ENCODE peak calls at places on chromosomes 2 and 18, in seven cellular contexts. J is AG09319, D is lung microvascular endothelial cell, C is RWPE1, O is right atrium auricular region, W is AG20443, N is psoas muscle. M is an unnamed sample.

GRCh38 chr18:80108122-80108536 is 933 bp upstream of the ADNP2 start:
- DNase-seq in D (no peak), C (no peak), O (no peak), N (peak), J (no peak), W (no peak), M (no peak)

GRCh38 chr2:7844414-7844961 is 837.4 kb upstream of the ID2 start:
- DNase-seq in W (peak), O (no peak), D (no peak), J (no peak), N (no peak), C (no peak), M (no peak)

GRCh38 chr2:27407798-27408491 is 1.4 kb downstream of the PPM1G start:
- DNase-seq in D (peak), O (no peak), C (peak), W (peak), N (no peak), J (no peak), M (no peak)

GRCh38 chr2:142914507-142915313 is 37.2 kb downstream of the KYNU start:
- DNase-seq in J (no peak), C (no peak), W (no peak), O (no peak), D (no peak), N (no peak), M (no peak)

GRCh38 chr2:216589779-216590178 is 43.4 kb upstream of the IGFBP2 start:
- DNase-seq in C (no peak), N (no peak), O (no peak), D (peak), W (no peak), J (no peak), M (no peak)

GRCh38 chr2:180823546-180824141 is 156.8 kb upstream of the UBE2E3 start:
- DNase-seq in N (no peak), W (peak), J (no peak), O (no peak), C (no peak), D (no peak), M (no peak)

GRCh38 chr18:58338961-58339722 is 289.7 kb downstream of the ALPK2 start:
- DNase-seq in O (no peak), C (no peak), W (peak), N (no peak), D (no peak), J (no peak), M (no peak)

GRCh38 chr18:38350141-38350540 is 784.5 kb upstream of the CELF4 start:
- DNase-seq in C (no peak), D (no peak), J (no peak), O (no peak), N (no peak), W (no peak), M (no peak)

GRCh38 chr2:230751062-230751461 is 38.4 kb downstream of the CAB39 start:
- DNase-seq in N (no peak), C (peak), D (no peak), O (no peak), W (peak), J (no peak), M (no peak)

GRCh38 chr18:36867056-36867455 is 38.1 kb downstream of the KIAA1328 start:
- DNase-seq in D (no peak), W (no peak), C (no peak), J (no peak), O (no peak), N (no peak), M (no peak)

GRCh38 chr18:46630991-46631390 is 26.0 kb downstream of the LOXHD1 start:
- DNase-seq in C (no peak), N (no peak), W (no peak), O (no peak), D (no peak), J (no peak), M (no peak)

GRCh38 chr2:235675678-235676535 is 182.1 kb downstream of the AGAP1 start:
- DNase-seq in N (no peak), C (peak), W (peak), D (no peak), J (no peak), O (no peak), M (no peak)

GRCh38 chr2:42141687-42142475 is 27.3 kb upstream of the EML4 start:
- DNase-seq in J (peak), O (peak), W (peak), N (no peak), D (peak), C (no peak), M (no peak)

GRCh38 chr18:50182516-50182915 is 12.4 kb downstream of the MYO5B start:
- DNase-seq in O (no peak), J (no peak), D (no peak), N (no peak), C (no peak), W (no peak), M (no peak)

GRCh38 chr2:231306791-231307440 is 88.6 kb upstream of the B3GNT7 start:
- DNase-seq in C (peak), W (no peak), J (no peak), O (peak), N (no peak), D (no peak), M (no peak)

GRCh38 chr2:85990084-85990483 is 101.3 kb upstream of the ST3GAL5 start:
- DNase-seq in J (no peak), O (no peak), N (no peak), D (no peak), C (no peak), W (no peak), M (no peak)

GRCh38 chr2:85470850-85471800 is 52.6 kb downstream of the SH2D6 start:
- DNase-seq in O (no peak), D (peak), W (no peak), J (no peak), C (peak), N (no peak), M (no peak)

GRCh38 chr18:65754121-65754520 is 3.3 kb downstream of the CDH7 start:
- DNase-seq in W (no peak), J (no peak), C (no peak), N (no peak), O (no peak), D (no peak), M (no peak)

GRCh38 chr2:118310016-118310877 is 222.0 kb downstream of the INSIG2 start:
- DNase-seq in W (peak), N (no peak), C (peak), J (no peak), D (peak), O (no peak), M (peak)

GRCh38 chr2:5562865-5563264 is 129.3 kb upstream of the SOX11 start:
- DNase-seq in W (no peak), J (no peak), N (no peak), O (no peak), D (no peak), C (no peak), M (no peak)

GRCh38 chr2:176339208-176339607 is 70.0 kb downstream of the MTX2 start:
- DNase-seq in O (no peak), N (no peak), J (no peak), C (no peak), D (no peak), W (no peak), M (no peak)

GRCh38 chr2:25842155-25842554 is 36.1 kb downstream of the ASXL2 start:
- DNase-seq in O (no peak), D (no peak), N (no peak), J (no peak), C (no peak), W (no peak), M (no peak)

GRCh38 chr18:8480506-8481328 is 128.5 kb upstream of the RAB12 start:
- DNase-seq in J (peak), W (peak), D (peak), N (no peak), C (peak), O (no peak), M (no peak)